ENCODE peak calls at places on chromosomes 1 and 21, in four cellular contexts. P is A549, U is GM12878, C is K562. M is an unnamed sample.

GRCh38 chr1:53110370-53111072 is 31.9 kb downstream of the SLC1A7 start:
- DNase-seq in P (no peak), C (no peak), U (no peak), M (no peak)

GRCh38 chr1:227849251-227849650 is 33.8 kb downstream of the PRSS38 start:
- DNase-seq in U (no peak), C (no peak), P (no peak), M (no peak)

GRCh38 chr1:156401681-156402081 is 32.7 kb downstream of the RHBG start:
- DNase-seq in U (no peak), P (no peak), C (no peak), M (no peak)

GRCh38 chr1:201050515-201051277 is 27.2 kb upstream of the KIF21B start:
- DNase-seq in C (no peak), P (no peak), U (no peak), M (no peak)

GRCh38 chr1:26544156-26544555 is 14.6 kb downstream of the RPS6KA1 start:
- DNase-seq in U (no peak), P (no peak), C (no peak), M (no peak)

GRCh38 chr1:2594001-2594640 is 7.5 kb downstream of the PRXL2B start:
- DNase-seq in C (no peak), U (no peak), P (no peak), M (no peak)

GRCh38 chr1:25774921-25775774 is 24.8 kb upstream of the SELENON start:
- DNase-seq in U (peak; percentile 5), C (no peak), P (no peak), M (no peak)

GRCh38 chr1:184826001-184826400 is 71.3 kb upstream of the EDEM3 start:
- DNase-seq in P (no peak), U (no peak), C (no peak), M (no peak)

GRCh38 chr1:27382950-27383627 is at the start of gene CD164L2:
- DNase-seq in U (no peak), P (no peak), C (peak; percentile 96), M (no peak)

GRCh38 chr1:114238066-114238465 is 84.4 kb upstream of the SYT6 start:
- DNase-seq in C (no peak), P (no peak), U (no peak), M (no peak)

GRCh38 chr1:228978486-228979324 is 243.4 kb downstream of the RHOU start:
- DNase-seq in P (no peak), C (no peak), U (no peak), M (no peak)

GRCh38 chr21:33976082-33976979 is 60.7 kb upstream of the ATP5PO start:
- DNase-seq in U (peak; percentile 90), P (peak; percentile 67), C (peak; percentile 87), M (peak; percentile 65)

GRCh38 chr1:187840557-187840956 is 1011.8 kb downstream of the PLA2G4A start:
- DNase-seq in C (no peak), U (no peak), P (no peak), M (no peak)

GRCh38 chr1:70720133-70720920 is 309.3 kb downstream of the CTH start:
- DNase-seq in C (no peak), U (no peak), P (no peak), M (no peak)

GRCh38 chr1:62689524-62689923 is 1.3 kb upstream of the DOCK7 start:
- DNase-seq in P (no peak), U (no peak), C (no peak), M (peak; percentile 77)

GRCh38 chr21:45576838-45577737 is 34.8 kb upstream of the SLC19A1 start:
- DNase-seq in P (no peak), C (no peak), U (no peak), M (no peak)

GRCh38 chr1:155640367-155640766 is 30.3 kb downstream of the MSTO1 start:
- DNase-seq in C (no peak), U (no peak), P (no peak), M (no peak)

GRCh38 chr1:63983391-63984256 is 209.8 kb downstream of the ROR1 start:
- DNase-seq in C (no peak), P (no peak), U (no peak), M (no peak)

GRCh38 chr1:55331355-55331754 is 116.2 kb upstream of the USP24 start:
- DNase-seq in U (no peak), P (no peak), C (no peak), M (no peak)

GRCh38 chr1:226709942-226710341 is 29.1 kb downstream of the ITPKB start:
- DNase-seq in U (no peak), P (no peak), C (no peak), M (no peak)

GRCh38 chr1:52234708-52235107 is 92.8 kb downstream of the ZFYVE9 start:
- DNase-seq in C (no peak), P (no peak), U (no peak), M (no peak)

GRCh38 chr21:44085491-44086321 is 21.5 kb upstream of the PWP2 start:
- DNase-seq in C (no peak), U (no peak), P (no peak), M (no peak)

GRCh38 chr1:183898610-183899009 is 93.7 kb downstream of the RGL1 start:
- DNase-seq in P (no peak), C (no peak), U (no peak), M (no peak)

GRCh38 chr1:216621536-216621935 is 101.7 kb downstream of the ESRRG start:
- DNase-seq in C (no peak), U (no peak), P (no peak), M (no peak)

GRCh38 chr1:113912594-113913311 is 7.6 kb downstream of the DCLRE1B start:
- DNase-seq in C (peak; percentile 23), U (no peak), P (no peak), M (no peak)

GRCh38 chr1:57839067-57839466 is 415.2 kb upstream of the DAB1 start:
- DNase-seq in C (no peak), U (no peak), P (no peak), M (no peak)

GRCh38 chr1:156924478-156925153 is 4.2 kb downstream of the LRRC71 start:
- DNase-seq in U (no peak), P (no peak), C (peak; percentile 69), M (no peak)

GRCh38 chr1:56376188-56376984 is 203.0 kb downstream of the PLPP3 start:
- DNase-seq in C (no peak), U (no peak), P (no peak), M (no peak)

GRCh38 chr1:36359911-36360310 is 25.8 kb downstream of the STK40 start:
- DNase-seq in U (no peak), C (no peak), P (no peak), M (no peak)

GRCh38 chr1:33149453-33150190 is 32.2 kb downstream of the TRIM62 start:
- DNase-seq in P (no peak), U (no peak), C (no peak), M (no peak)

DNA sequence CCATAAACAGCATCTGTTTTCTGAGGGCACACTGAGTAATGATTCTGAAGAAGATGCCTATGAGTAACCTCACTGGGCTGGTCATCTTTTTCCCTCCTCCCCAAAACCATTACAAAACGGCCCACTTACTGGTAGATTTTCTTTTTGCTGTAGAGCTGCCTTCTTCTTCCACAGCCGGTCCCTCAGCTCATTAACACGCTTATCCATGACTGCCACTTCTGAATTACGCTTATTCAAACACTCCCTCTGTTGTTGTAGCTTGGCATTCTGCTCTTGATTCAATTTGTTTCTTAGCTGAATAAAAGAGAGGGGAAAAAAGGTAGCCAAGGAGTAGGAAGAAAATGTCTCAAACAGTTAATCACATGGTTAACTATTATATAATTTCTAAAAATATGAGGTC is 43.1 kb downstream of the TP53BP2 start:
- DNase-seq in U (no peak), C (no peak), P (no peak), M (no peak)
- TF ChIP-seq POLR2AphosphoS2 in U (no peak), C (no peak), P (no peak), M (no peak)

GRCh38 chr1:151590961-151591360 is 20.9 kb upstream of the SNX27 start:
- DNase-seq in C (no peak), U (no peak), P (no peak), M (no peak)

GRCh38 chr1:151593651-151594625 is 17.9 kb upstream of the SNX27 start:
- DNase-seq in P (peak; percentile 80), U (no peak), C (peak; percentile 74), M (peak; percentile 59)

DNA sequence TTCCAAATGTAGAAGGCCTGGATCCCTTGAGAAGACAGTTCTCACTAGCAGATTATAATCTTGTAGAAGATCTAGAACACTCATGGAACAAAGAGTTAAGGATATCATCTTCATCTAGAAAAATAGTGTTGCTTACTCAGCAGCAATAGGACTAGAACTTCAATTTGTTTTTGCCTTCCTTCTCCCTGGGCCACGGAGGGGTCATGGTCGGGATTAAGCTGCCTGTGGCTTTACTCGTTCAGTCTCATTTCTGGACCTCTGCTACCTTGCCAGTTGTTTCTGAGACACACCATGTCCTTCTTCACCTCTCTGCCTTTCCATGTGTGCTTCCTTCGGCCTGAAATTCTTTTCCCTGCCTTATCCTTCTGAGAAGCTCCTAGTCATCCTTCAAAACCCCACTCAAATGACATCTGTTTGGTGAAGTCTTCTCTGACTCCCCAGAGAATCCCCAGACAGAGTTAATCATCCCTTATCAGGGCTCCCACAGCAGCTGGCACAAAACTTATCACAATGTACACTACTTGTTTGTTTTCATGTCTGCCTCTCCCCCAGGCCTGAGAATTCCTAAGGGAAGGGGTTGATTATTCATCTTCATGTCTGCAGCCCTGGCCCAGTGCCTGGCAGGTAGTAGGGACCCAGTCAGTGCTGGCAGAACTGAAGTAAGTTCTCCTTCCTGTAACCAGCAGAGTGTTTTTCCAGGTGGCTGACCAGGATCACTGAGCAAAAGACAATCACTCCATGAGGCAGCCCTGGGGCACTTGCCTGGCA is 15.5 kb upstream of the SNX27 start:
- DNase-seq in C (peak; percentile 87), U (no peak), P (peak; percentile 88), M (peak; percentile 50)
- TF ChIP-seq POLR2AphosphoS2 in C (no peak), U (no peak), P (no peak), M (no peak)

GRCh38 chr1:185934476-185935189 is 200.4 kb downstream of the HMCN1 start:
- DNase-seq in P (peak; percentile 18), C (no peak), U (no peak), M (no peak)
- TF ChIP-seq POLR2AphosphoS2 in P (no peak), C (no peak), U (no peak), M (no peak)

DNA sequence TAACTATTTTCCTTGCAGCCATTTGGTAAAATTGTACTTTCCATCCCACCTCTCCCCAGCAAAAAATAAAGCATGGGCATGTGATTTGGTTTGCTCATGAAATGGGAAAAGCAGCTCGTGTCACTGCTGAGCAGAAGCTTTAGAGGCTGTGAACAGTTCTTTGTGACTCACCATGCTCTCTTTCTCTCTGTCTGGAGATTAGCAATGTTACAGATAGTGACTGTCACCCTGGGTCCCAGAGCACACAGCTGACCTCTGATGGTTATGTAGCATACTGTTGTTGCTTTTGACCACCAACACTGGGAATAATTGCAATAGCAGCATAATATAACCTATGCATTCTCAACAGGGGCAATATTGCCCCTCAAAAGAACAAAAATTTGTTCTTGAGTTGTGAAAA is 70.6 kb downstream of the RGS2 start:
- DNase-seq in P (no peak), U (no peak), C (peak; percentile 16), M (peak; percentile 1)
- TF ChIP-seq POLR2AphosphoS2 in P (no peak), U (no peak), C (no peak), M (no peak)

M was measured in HepG2.